ENCODE peak calls at places on chromosome 18, in four cellular contexts. I is gastrocnemius medialis, E is A549, L is astrocyte. O is an unnamed sample. For H3K4me1, the result is how much of the 10 kb centered on the place peaks cover.

GRCh38 chr18:54957295-54957694 is 2.0 kb downstream of the CCDC68 start:
- DNase-seq in I (no peak), E (no peak), L (no peak), O (no peak)

GRCh38 chr18:11672198-11672597 is 16.9 kb upstream of the GNAL start:
- DNase-seq in I (no peak), E (no peak), L (no peak), O (no peak)

GRCh38 chr18:59639136-59639535 is 58.1 kb downstream of the CCBE1 start:
- DNase-seq in I (no peak), E (no peak), L (no peak), O (no peak)

GRCh38 chr18:435940-436339 is 64.6 kb downstream of the COLEC12 start:
- DNase-seq in I (no peak), E (no peak), L (peak), O (no peak)

GRCh38 chr18:26545335-26545734 is 3.0 kb downstream of the KCTD1 start:
- DNase-seq in I (no peak), E (no peak), L (no peak), O (no peak)

GRCh38 chr18:55856679-55857078 is 268.7 kb upstream of the TCF4 start:
- DNase-seq in I (no peak), E (no peak), L (no peak), O (no peak)

GRCh38 chr18:59033361-59033760 is 106.3 kb upstream of the SEC11C start:
- DNase-seq in I (no peak), E (no peak), L (no peak), O (no peak)

GRCh38 chr18:36899289-36899688 is 70.4 kb downstream of the KIAA1328 start:
- DNase-seq in I (no peak), E (peak), L (no peak), O (no peak)

GRCh38 chr18:54223568-54224241 is 764 bp downstream of the MBD2 start:
- DNase-seq in I (peak), E (no peak), L (peak), O (peak)

GRCh38 chr18:42414756-42415454 is 459.9 kb downstream of the PIK3C3 start:
- DNase-seq in I (no peak), E (no peak), L (peak), O (no peak)

GRCh38 chr18:55150001-55150400 is 190.7 kb upstream of the CCDC68 start:
- DNase-seq in I (no peak), E (no peak), L (peak), O (peak)

GRCh38 chr18:23377669-23378469 is 75.2 kb upstream of the RIOK3 start:
- DNase-seq in I (no peak), E (peak), L (peak), O (no peak)

GRCh38 chr18:75123113-75123512 is 85.8 kb downstream of the PTGR3 start:
- DNase-seq in I (no peak), E (no peak), L (no peak), O (no peak)

GRCh38 chr18:38427234-38427633 is 861.6 kb upstream of the CELF4 start:
- DNase-seq in I (no peak), E (no peak), L (no peak), O (no peak)

GRCh38 chr18:36798738-36799473 is 29.9 kb downstream of the TPGS2 start:
- DNase-seq in I (no peak), E (no peak), L (peak), O (no peak)

GRCh38 chr18:51151568-51152511 is 45.6 kb downstream of the MEX3C start:
- DNase-seq in I (no peak), E (no peak), L (no peak), O (no peak)

GRCh38 chr18:40109251-40110049 is 1845.6 kb upstream of the PIK3C3 start:
- DNase-seq in I (no peak), E (no peak), L (no peak), O (no peak)

GRCh38 chr18:35027206-35027605 is 14.0 kb upstream of the MAPRE2 start:
- DNase-seq in I (no peak), E (no peak), L (no peak), O (no peak)

GRCh38 chr18:34909637-34910364 is 131.4 kb upstream of the MAPRE2 start:
- DNase-seq in I (peak), E (no peak), L (peak), O (no peak)

GRCh38 chr18:11970466-11971220 is 10.7 kb upstream of the IMPA2 start:
- DNase-seq in I (no peak), E (no peak), L (no peak), O (no peak)

GRCh38 chr18:64258111-64258650 is 109.3 kb upstream of the LINC00305 start:
- DNase-seq in I (no peak), E (no peak), L (no peak), O (no peak)

GRCh38 chr18:68627812-68628211 is 87.1 kb downstream of the TMX3 start:
- DNase-seq in I (no peak), E (no peak), L (no peak), O (no peak)

DNA sequence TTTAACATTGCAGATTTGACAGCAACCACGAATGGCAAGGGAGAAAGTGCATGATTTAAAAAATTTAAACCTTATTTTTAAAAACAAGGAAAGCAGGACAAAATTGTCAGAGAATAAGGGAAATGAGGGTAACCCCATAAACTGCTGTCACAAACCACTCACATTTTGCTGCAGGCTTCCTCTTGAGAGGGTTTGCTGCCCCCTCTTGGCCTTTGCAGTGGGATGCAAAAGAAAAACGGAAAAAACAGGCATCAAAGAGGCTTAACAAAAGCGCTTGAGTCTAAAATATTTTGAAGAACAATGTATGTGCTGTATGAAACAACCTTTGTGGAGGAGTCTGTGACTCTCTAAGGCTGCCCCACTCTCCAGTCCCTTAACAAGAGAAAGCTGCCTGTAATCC is 91.6 kb downstream of the TMX3 start:
- DNase-seq in I (no peak), E (peak), L (peak), O (peak)
- TF ChIP-seq CTCF in I (no peak), E (peak), L (peak), O (peak)

DNA sequence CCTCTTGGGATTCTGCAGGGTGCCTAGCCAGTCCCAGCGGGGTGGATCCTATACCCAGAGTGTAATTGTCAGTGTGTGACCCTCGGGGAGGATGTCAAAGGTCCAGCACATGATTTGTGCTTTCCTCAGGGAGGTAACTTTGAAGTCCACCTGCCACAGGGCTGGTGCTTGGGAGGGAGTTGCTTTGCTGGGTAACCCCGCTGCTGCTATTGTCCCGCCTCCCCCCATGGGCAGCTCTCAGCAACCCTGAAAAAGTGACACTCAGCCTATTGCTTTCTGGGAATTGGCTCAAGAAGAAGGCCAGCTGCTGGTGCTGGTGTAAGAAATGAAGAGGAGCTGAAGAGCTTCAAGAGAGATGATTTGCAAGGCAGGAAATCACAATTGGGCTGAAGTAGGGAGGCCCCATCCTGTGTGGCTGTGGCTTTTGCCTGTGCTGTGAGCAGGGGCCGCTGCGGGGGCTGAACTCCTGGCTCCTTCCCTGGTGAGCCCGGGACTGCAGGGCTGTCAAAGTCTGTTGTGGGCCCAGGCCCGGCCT is 36.4 kb downstream of the EMILIN2 start:
- DNase-seq in I (no peak), E (no peak), L (no peak), O (no peak)
- H3K4me1 ChIP-seq in I (under half), E (under half), L (under half), O (under half)

GRCh38 chr18:2988041-2988794 is 24.7 kb downstream of the LPIN2 start:
- DNase-seq in I (no peak), E (no peak), L (peak), O (no peak)
- H3K4me3 ChIP-seq in I (no peak), E (no peak), L (no peak), O (no peak)

GRCh38 chr18:79756826-79757225 is 40.9 kb upstream of the KCNG2 start:
- DNase-seq in I (no peak), E (no peak), L (no peak), O (no peak)
- TF ChIP-seq CTCF in I (no peak), E (no peak), L (no peak), O (no peak)

GRCh38 chr18:31243740-31244512 is 74.0 kb upstream of the DSG1 start:
- DNase-seq in I (no peak), E (no peak), L (no peak), O (no peak)

GRCh38 chr18:31241900-31242409 is 76.0 kb upstream of the DSG1 start:
- DNase-seq in I (no peak), E (peak), L (peak), O (no peak)

GRCh38 chr18:31244737-31245432 is 73.1 kb upstream of the DSG1 start:
- DNase-seq in I (no peak), E (no peak), L (peak), O (no peak)

GRCh38 chr18:31237142-31237541 is 74.5 kb upstream of the DSC1 start:
- DNase-seq in I (no peak), E (no peak), L (no peak), O (no peak)

DNA sequence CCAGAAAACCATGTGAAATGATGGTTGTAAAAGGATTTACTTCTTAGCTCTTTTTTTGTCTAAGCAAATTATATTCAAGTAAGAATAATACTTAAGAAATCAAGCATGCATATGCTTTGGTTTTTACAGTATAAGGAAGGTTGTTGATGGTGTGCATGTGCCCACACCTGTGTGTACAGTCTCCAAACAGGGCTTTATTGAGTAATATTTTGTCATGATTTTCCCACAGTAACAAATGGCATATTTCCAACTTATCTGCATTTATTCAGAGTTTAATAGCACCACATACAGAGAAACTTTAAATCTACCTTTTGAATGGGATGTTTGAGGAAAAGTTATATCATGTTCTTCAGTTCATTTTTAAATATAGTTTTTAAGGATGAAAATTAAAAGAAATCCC is 76.5 kb upstream of the DSG1 start:
- DNase-seq in I (no peak), E (no peak), L (no peak), O (no peak)
- H3K4me1 ChIP-seq in I (under half), E (half or more), L (under half), O (under half)

GRCh38 chr18:79644006-79644665 is 35.5 kb upstream of the CTDP1 start:
- DNase-seq in I (peak), E (peak), L (no peak), O (peak)
- H3K4me3 ChIP-seq in I (no peak), E (no peak), L (no peak), O (peak)

O was measured in heart right ventricle.